ENCODE peak calls at places on chromosomes 16 and 17, in eight cellular contexts. One of them, this sample, is unnamed.

GRCh38 chr16:73043828-73044493 is 4.0 kb downstream of the ZFHX3 start:
- DNase-seq in uterus: no peak
- DNase-seq in breast epithelium: no peak
- DNase-seq in ascending aorta: no peak
- DNase-seq in Peyer's patch: no peak
- DNase-seq in neuronal stem cell: no peak
- DNase-seq in SK-N-SH: no peak
- DNase-seq in left ventricle myocardium inferior: no peak
- DNase-seq in this sample: no peak

GRCh38 chr17:12040478-12040877 is 19.8 kb downstream of the MAP2K4 start:
- DNase-seq in left ventricle myocardium inferior: no peak
- DNase-seq in ascending aorta: no peak
- DNase-seq in neuronal stem cell: no peak
- DNase-seq in SK-N-SH: no peak
- DNase-seq in uterus: no peak
- DNase-seq in breast epithelium: no peak
- DNase-seq in Peyer's patch: no peak
- DNase-seq in this sample: no peak

GRCh38 chr17:31068291-31068690 is 26.5 kb upstream of the NF1 start:
- DNase-seq in SK-N-SH: peak
- DNase-seq in left ventricle myocardium inferior: no peak
- DNase-seq in ascending aorta: no peak
- DNase-seq in Peyer's patch: peak
- DNase-seq in breast epithelium: no peak
- DNase-seq in uterus: no peak
- DNase-seq in neuronal stem cell: no peak
- DNase-seq in this sample: peak

GRCh38 chr17:27612160-27612767 is 18.7 kb upstream of the LGALS9 start:
- DNase-seq in breast epithelium: no peak
- DNase-seq in left ventricle myocardium inferior: no peak
- DNase-seq in uterus: no peak
- DNase-seq in ascending aorta: no peak
- DNase-seq in Peyer's patch: no peak
- DNase-seq in SK-N-SH: no peak
- DNase-seq in neuronal stem cell: no peak
- DNase-seq in this sample: no peak

GRCh38 chr16:75267631-75268264 is 16.3 kb upstream of the BCAR1 start:
- DNase-seq in SK-N-SH: peak
- DNase-seq in left ventricle myocardium inferior: peak
- DNase-seq in neuronal stem cell: no peak
- DNase-seq in ascending aorta: no peak
- DNase-seq in Peyer's patch: no peak
- DNase-seq in breast epithelium: peak
- DNase-seq in uterus: no peak
- DNase-seq in this sample: no peak

GRCh38 chr17:48307814-48308411 is 122.1 kb downstream of the SKAP1 start:
- DNase-seq in breast epithelium: no peak
- DNase-seq in Peyer's patch: peak
- DNase-seq in SK-N-SH: peak
- DNase-seq in uterus: peak
- DNase-seq in ascending aorta: no peak
- DNase-seq in neuronal stem cell: peak
- DNase-seq in left ventricle myocardium inferior: peak
- DNase-seq in this sample: peak

GRCh38 chr17:6166492-6167179 is 96.5 kb downstream of the WSCD1 start:
- DNase-seq in SK-N-SH: no peak
- DNase-seq in ascending aorta: no peak
- DNase-seq in uterus: no peak
- DNase-seq in Peyer's patch: no peak
- DNase-seq in breast epithelium: no peak
- DNase-seq in neuronal stem cell: no peak
- DNase-seq in left ventricle myocardium inferior: no peak
- DNase-seq in this sample: no peak

GRCh38 chr17:15920758-15921239 is 24.1 kb upstream of the ADORA2B start:
- DNase-seq in ascending aorta: no peak
- DNase-seq in breast epithelium: peak
- DNase-seq in SK-N-SH: no peak
- DNase-seq in neuronal stem cell: no peak
- DNase-seq in left ventricle myocardium inferior: no peak
- DNase-seq in uterus: peak
- DNase-seq in Peyer's patch: no peak
- DNase-seq in this sample: no peak

GRCh38 chr17:43581581-43581980 is 35.4 kb upstream of the ETV4 start:
- DNase-seq in neuronal stem cell: no peak
- DNase-seq in SK-N-SH: no peak
- DNase-seq in Peyer's patch: no peak
- DNase-seq in ascending aorta: no peak
- DNase-seq in left ventricle myocardium inferior: no peak
- DNase-seq in breast epithelium: no peak
- DNase-seq in uterus: no peak
- DNase-seq in this sample: no peak

GRCh38 chr17:81291662-81292061 is 3.4 kb downstream of the SLC38A10 start:
- DNase-seq in neuronal stem cell: no peak
- DNase-seq in left ventricle myocardium inferior: peak
- DNase-seq in ascending aorta: no peak
- DNase-seq in Peyer's patch: peak
- DNase-seq in SK-N-SH: peak
- DNase-seq in uterus: peak
- DNase-seq in breast epithelium: peak
- DNase-seq in this sample: peak

GRCh38 chr17:67514998-67515397 is 137.9 kb downstream of the PITPNC1 start:
- DNase-seq in breast epithelium: no peak
- DNase-seq in SK-N-SH: no peak
- DNase-seq in ascending aorta: no peak
- DNase-seq in left ventricle myocardium inferior: no peak
- DNase-seq in neuronal stem cell: no peak
- DNase-seq in uterus: no peak
- DNase-seq in Peyer's patch: no peak
- DNase-seq in this sample: no peak

GRCh38 chr17:31631759-31632158 is 227.3 kb downstream of the COPRS start:
- DNase-seq in breast epithelium: no peak
- DNase-seq in uterus: no peak
- DNase-seq in Peyer's patch: no peak
- DNase-seq in ascending aorta: no peak
- DNase-seq in left ventricle myocardium inferior: no peak
- DNase-seq in neuronal stem cell: no peak
- DNase-seq in SK-N-SH: no peak
- DNase-seq in this sample: no peak

GRCh38 chr16:56419740-56420548 is 5.4 kb downstream of the AMFR start:
- DNase-seq in neuronal stem cell: no peak
- DNase-seq in Peyer's patch: no peak
- DNase-seq in uterus: no peak
- DNase-seq in ascending aorta: no peak
- DNase-seq in breast epithelium: no peak
- DNase-seq in left ventricle myocardium inferior: no peak
- DNase-seq in SK-N-SH: no peak
- DNase-seq in this sample: no peak

GRCh38 chr17:10600551-10600950 is 51.1 kb upstream of the MYH2 start:
- DNase-seq in Peyer's patch: no peak
- DNase-seq in breast epithelium: no peak
- DNase-seq in SK-N-SH: no peak
- DNase-seq in ascending aorta: no peak
- DNase-seq in uterus: no peak
- DNase-seq in neuronal stem cell: no peak
- DNase-seq in left ventricle myocardium inferior: no peak
- DNase-seq in this sample: no peak
- H3K4me3 ChIP-seq in Peyer's patch: no peak
- H3K4me3 ChIP-seq in breast epithelium: no peak
- H3K4me3 ChIP-seq in SK-N-SH: no peak
- H3K4me3 ChIP-seq in ascending aorta: no peak
- H3K4me3 ChIP-seq in uterus: no peak
- H3K4me3 ChIP-seq in neuronal stem cell: no peak
- H3K4me3 ChIP-seq in left ventricle myocardium inferior: no peak
- H3K4me3 ChIP-seq in this sample: no peak

DNA sequence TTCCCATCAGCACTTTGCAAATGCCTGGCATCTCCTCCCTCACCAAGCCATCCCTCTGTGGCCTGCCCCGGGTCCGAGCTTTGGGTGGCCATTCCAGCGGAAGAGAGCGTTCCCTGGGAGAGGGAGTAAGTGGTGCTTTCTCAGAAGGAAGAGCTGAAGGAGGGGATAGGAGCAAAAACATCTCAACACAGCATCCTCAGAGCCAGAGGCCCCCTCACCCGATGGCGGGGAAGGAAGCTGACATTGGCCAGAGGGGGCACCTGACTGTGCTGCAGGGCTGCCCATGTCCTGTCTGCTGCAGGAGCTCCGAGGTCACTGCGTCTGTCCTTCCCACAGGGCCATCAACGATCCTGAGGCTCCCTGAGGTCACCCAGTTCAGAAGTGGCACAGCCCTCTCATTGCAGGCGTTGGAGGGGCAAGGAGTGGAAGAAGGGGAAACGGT is 427 bp upstream of the TLCD3B start:
- DNase-seq in ascending aorta: no peak
- DNase-seq in SK-N-SH: no peak
- DNase-seq in Peyer's patch: no peak
- DNase-seq in neuronal stem cell: no peak
- DNase-seq in left ventricle myocardium inferior: no peak
- DNase-seq in uterus: no peak
- DNase-seq in breast epithelium: no peak
- DNase-seq in this sample: no peak
- H3K4me3 ChIP-seq in ascending aorta: no peak
- H3K4me3 ChIP-seq in SK-N-SH: peak
- H3K4me3 ChIP-seq in Peyer's patch: no peak
- H3K4me3 ChIP-seq in neuronal stem cell: peak
- H3K4me3 ChIP-seq in left ventricle myocardium inferior: no peak
- H3K4me3 ChIP-seq in uterus: no peak
- H3K4me3 ChIP-seq in breast epithelium: no peak
- H3K4me3 ChIP-seq in this sample: peak

GRCh38 chr17:39982069-39982371 is 1.4 kb downstream of the PSMD3 start:
- DNase-seq in left ventricle myocardium inferior: no peak
- DNase-seq in SK-N-SH: no peak
- DNase-seq in ascending aorta: no peak
- DNase-seq in breast epithelium: no peak
- DNase-seq in Peyer's patch: no peak
- DNase-seq in uterus: no peak
- DNase-seq in neuronal stem cell: no peak
- DNase-seq in this sample: no peak

GRCh38 chr17:39980402-39981206 is at the start of gene PSMD3:
- DNase-seq in left ventricle myocardium inferior: peak
- DNase-seq in uterus: peak
- DNase-seq in ascending aorta: peak
- DNase-seq in SK-N-SH: peak
- DNase-seq in breast epithelium: peak
- DNase-seq in Peyer's patch: peak
- DNase-seq in neuronal stem cell: peak
- DNase-seq in this sample: peak

GRCh38 chr17:39979865-39980401 is 674 bp upstream of the PSMD3 start:
- DNase-seq in ascending aorta: no peak
- DNase-seq in neuronal stem cell: no peak
- DNase-seq in uterus: no peak
- DNase-seq in left ventricle myocardium inferior: no peak
- DNase-seq in SK-N-SH: peak
- DNase-seq in breast epithelium: no peak
- DNase-seq in Peyer's patch: peak
- DNase-seq in this sample: peak

GRCh38 chr17:39981207-39982068 is 831 bp downstream of the PSMD3 start:
- DNase-seq in SK-N-SH: peak
- DNase-seq in uterus: no peak
- DNase-seq in Peyer's patch: no peak
- DNase-seq in breast epithelium: no peak
- DNase-seq in neuronal stem cell: no peak
- DNase-seq in left ventricle myocardium inferior: no peak
- DNase-seq in ascending aorta: no peak
- DNase-seq in this sample: no peak

DNA sequence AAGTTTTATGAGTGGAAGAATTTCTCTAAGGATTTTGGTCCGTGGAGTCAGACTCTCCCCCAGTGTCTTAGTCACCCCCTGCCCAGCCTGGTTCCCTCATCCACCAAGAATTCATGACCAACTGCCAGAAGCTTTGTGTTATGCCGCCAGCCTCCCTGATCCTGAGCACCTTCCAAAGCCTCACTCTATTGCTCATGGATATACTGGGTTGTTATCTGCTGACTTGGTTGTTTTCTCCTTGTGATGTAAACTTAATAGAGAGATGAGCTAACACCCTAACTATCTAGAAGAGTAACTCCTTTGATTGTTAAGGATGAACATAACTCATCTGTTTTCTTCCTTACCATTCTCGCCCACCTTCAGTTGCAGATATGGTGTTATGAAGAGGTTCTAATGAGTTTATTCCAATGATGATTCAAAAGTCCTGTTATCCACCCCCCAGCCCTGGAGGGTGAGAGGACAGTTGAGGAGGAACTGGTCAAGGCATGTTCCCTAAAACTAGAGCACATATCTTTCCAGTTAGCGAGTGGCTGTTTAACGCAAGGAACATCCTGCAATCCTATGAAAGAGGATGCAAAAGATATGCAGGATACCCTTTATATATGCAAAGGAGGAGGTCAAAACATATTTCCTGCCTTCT is 1.5 kb upstream of the PSMD3 start:
- DNase-seq in left ventricle myocardium inferior: no peak
- DNase-seq in ascending aorta: no peak
- DNase-seq in SK-N-SH: no peak
- DNase-seq in uterus: peak
- DNase-seq in Peyer's patch: no peak
- DNase-seq in neuronal stem cell: no peak
- DNase-seq in breast epithelium: no peak
- DNase-seq in this sample: no peak
- H3K4me3 ChIP-seq in left ventricle myocardium inferior: no peak
- H3K4me3 ChIP-seq in ascending aorta: no peak
- H3K4me3 ChIP-seq in SK-N-SH: no peak
- H3K4me3 ChIP-seq in uterus: no peak
- H3K4me3 ChIP-seq in Peyer's patch: no peak
- H3K4me3 ChIP-seq in neuronal stem cell: no peak
- H3K4me3 ChIP-seq in breast epithelium: no peak
- H3K4me3 ChIP-seq in this sample: no peak

GRCh38 chr16:70683146-70683944 is 2.5 kb downstream of the MTSS2 start:
- DNase-seq in breast epithelium: no peak
- DNase-seq in uterus: no peak
- DNase-seq in neuronal stem cell: no peak
- DNase-seq in SK-N-SH: no peak
- DNase-seq in ascending aorta: no peak
- DNase-seq in left ventricle myocardium inferior: no peak
- DNase-seq in Peyer's patch: no peak
- DNase-seq in this sample: no peak
- H3K4me3 ChIP-seq in breast epithelium: no peak
- H3K4me3 ChIP-seq in uterus: no peak
- H3K4me3 ChIP-seq in neuronal stem cell: no peak
- H3K4me3 ChIP-seq in SK-N-SH: no peak
- H3K4me3 ChIP-seq in ascending aorta: peak
- H3K4me3 ChIP-seq in left ventricle myocardium inferior: peak
- H3K4me3 ChIP-seq in Peyer's patch: no peak
- H3K4me3 ChIP-seq in this sample: no peak

GRCh38 chr17:29836643-29837042 is 93.4 kb downstream of the SSH2 start:
- DNase-seq in ascending aorta: no peak
- DNase-seq in uterus: no peak
- DNase-seq in Peyer's patch: no peak
- DNase-seq in left ventricle myocardium inferior: no peak
- DNase-seq in neuronal stem cell: no peak
- DNase-seq in breast epithelium: no peak
- DNase-seq in SK-N-SH: no peak
- DNase-seq in this sample: no peak
- H3K4me3 ChIP-seq in ascending aorta: no peak
- H3K4me3 ChIP-seq in uterus: no peak
- H3K4me3 ChIP-seq in Peyer's patch: no peak
- H3K4me3 ChIP-seq in left ventricle myocardium inferior: no peak
- H3K4me3 ChIP-seq in neuronal stem cell: no peak
- H3K4me3 ChIP-seq in breast epithelium: no peak
- H3K4me3 ChIP-seq in SK-N-SH: no peak
- H3K4me3 ChIP-seq in this sample: no peak